ENCODE peak calls at places on chromosomes 11 and 22, in five cellular contexts. B is A549, S is AML-193, Q is stomach, R is NCI-H1105. Z is an unnamed sample.

GRCh38 chr22:40627612-40628011 is 8.9 kb downstream of the MRTFA start:
- DNase-seq in R (no peak), Q (no peak), S (no peak), B (no peak), Z (no peak)

GRCh38 chr11:20002312-20003216 is 157.7 kb downstream of the DBX1 start:
- DNase-seq in B (peak), R (no peak), Q (no peak), S (no peak), Z (no peak)

GRCh38 chr11:129895126-129896041 is at the start of gene NFRKB:
- DNase-seq in R (peak), S (peak), Q (peak), B (peak), Z (peak)

GRCh38 chr11:19664896-19665548 is 47.6 kb upstream of the NAV2 start:
- DNase-seq in S (no peak), R (no peak), Q (no peak), B (no peak), Z (no peak)

GRCh38 chr11:62179995-62180394 is 10.0 kb upstream of the SCGB1D1 start:
- DNase-seq in S (no peak), Q (no peak), B (no peak), R (no peak), Z (no peak)

GRCh38 chr11:69052343-69053168 is 3.8 kb downstream of the TPCN2 start:
- DNase-seq in B (no peak), R (no peak), Q (no peak), S (no peak), Z (no peak)

GRCh38 chr11:122339661-122340060 is 223.6 kb upstream of the BLID start:
- DNase-seq in R (no peak), Q (no peak), B (no peak), S (no peak), Z (no peak)

GRCh38 chr11:112616292-112617088 is 344.7 kb upstream of the NCAM1 start:
- DNase-seq in Q (no peak), B (no peak), S (no peak), R (no peak), Z (no peak)

GRCh38 chr11:82738116-82738515 is 4.5 kb upstream of the FAM181B start:
- DNase-seq in Q (no peak), S (no peak), R (no peak), B (no peak), Z (no peak)

GRCh38 chr11:117490911-117491310 is 163.3 kb downstream of the CEP164 start:
- DNase-seq in B (no peak), R (no peak), S (no peak), Q (no peak), Z (no peak)